ENCODE peak calls at places on chromosomes 5 and 9, in five cellular contexts. P is stimulated activated CD8-positive, alpha-beta memory T cell treated with anti-CD3 and anti-CD28 coated beads, Interleukin-7, amount 100 ng/mL, for 24 hours; E is uterus; H is fibroblast of mammary gland; L is HCEC 1CT. J is an unnamed sample.

GRCh38 chr9:131707677-131708612 is 31.9 kb downstream of the RAPGEF1 start:
- DNase-seq in P (no peak), E (no peak), H (peak; percentile 90), L (peak; percentile 88), J (peak; percentile 82)

GRCh38 chr5:104793031-104793430 is 1230.4 kb upstream of the NUDT12 start:
- DNase-seq in P (no peak), E (no peak), H (no peak), L (peak; percentile 18), J (peak; percentile 30)

GRCh38 chr9:72477862-72478564 is 43.4 kb upstream of the TMC1 start:
- DNase-seq in P (no peak), E (no peak), H (peak; percentile 42), L (peak; percentile 72), J (peak; percentile 91)

GRCh38 chr5:126594077-126594476 is 942 bp downstream of the ALDH7A1 start:
- DNase-seq in P (no peak), E (no peak), H (peak; percentile 33), L (no peak), J (peak; percentile 38)

GRCh38 chr5:95530441-95530840 is 24.3 kb downstream of the SKIC3 start:
- DNase-seq in P (no peak), E (no peak), H (peak; percentile 97), L (peak; percentile 96), J (peak; percentile 94)

GRCh38 chr9:125743687-125744428 is 3.3 kb upstream of the PBX3 start:
- DNase-seq in P (no peak), E (no peak), H (peak; percentile 75), L (no peak), J (no peak)

GRCh38 chr9:128370752-128371621 is at the start of gene URM1:
- DNase-seq in P (peak; percentile 90), E (peak; percentile 96), H (peak; percentile 93), L (peak; percentile 97), J (peak; percentile 99)

GRCh38 chr5:122493776-122494518 is 181.9 kb downstream of the SNCAIP start:
- DNase-seq in P (no peak), E (no peak), H (no peak), L (no peak), J (no peak)

GRCh38 chr9:86563350-86563749 is 209.1 kb upstream of the TUT7 start:
- DNase-seq in P (no peak), E (no peak), H (peak; percentile 70), L (peak; percentile 74), J (peak; percentile 26)

GRCh38 chr5:75993638-75994037 is 89.5 kb upstream of the SV2C start:
- DNase-seq in P (no peak), E (no peak), H (no peak), L (no peak), J (no peak)

GRCh38 chr9:5502553-5502952 is 7.8 kb upstream of the PDCD1LG2 start:
- DNase-seq in P (no peak), E (no peak), H (no peak), L (no peak), J (no peak)

GRCh38 chr5:157758706-157759105 is 15.2 kb downstream of the LSM11 start:
- DNase-seq in P (no peak), E (no peak), H (no peak), L (no peak), J (no peak)

GRCh38 chr9:133233681-133234432 is 24.8 kb upstream of the OBP2B start:
- DNase-seq in P (no peak), E (no peak), H (no peak), L (no peak), J (no peak)

GRCh38 chr5:90294604-90295003 is 115.0 kb downstream of the CETN3 start:
- DNase-seq in P (no peak), E (no peak), H (no peak), L (no peak), J (no peak)

GRCh38 chr9:88989961-88990570 is 1.2 kb upstream of the S1PR3 start:
- DNase-seq in P (no peak), E (no peak), H (no peak), L (no peak), J (no peak)

GRCh38 chr5:93145767-93146166 is 435.3 kb downstream of the NR2F1-AS1 start:
- DNase-seq in P (no peak), E (no peak), H (peak; percentile 68), L (no peak), J (no peak)

GRCh38 chr9:126532489-126532888 is 81.2 kb upstream of the LMX1B start:
- DNase-seq in P (no peak), E (no peak), H (no peak), L (no peak), J (no peak)

GRCh38 chr5:95670568-95670967 is 12.2 kb downstream of the SPATA9 start:
- DNase-seq in P (no peak), E (no peak), H (no peak), L (no peak), J (no peak)

GRCh38 chr9:96232539-96233241 is 69.3 kb downstream of the HSD17B3 start:
- DNase-seq in P (no peak), E (peak; percentile 75), H (peak; percentile 91), L (peak; percentile 66), J (peak; percentile 63)

GRCh38 chr5:156475182-156475830 is 148.3 kb downstream of the SGCD start:
- DNase-seq in P (no peak), E (no peak), H (peak; percentile 20), L (no peak), J (no peak)

GRCh38 chr9:88818495-88819201 is 172.6 kb upstream of the S1PR3 start:
- DNase-seq in P (no peak), E (no peak), H (peak; percentile 87), L (peak; percentile 21), J (peak; percentile 50)

GRCh38 chr5:152595327-152595890 is 190.3 kb upstream of the NMUR2 start:
- DNase-seq in P (no peak), E (no peak), H (no peak), L (no peak), J (no peak)

GRCh38 chr5:6439588-6440550 is 8.8 kb upstream of the UBE2QL1 start:
- DNase-seq in P (no peak), E (no peak), H (no peak), L (no peak), J (peak; percentile 8)

GRCh38 chr5:52738095-52738506 is 49.6 kb upstream of the ITGA1 start:
- DNase-seq in P (no peak), E (no peak), H (peak; percentile 25), L (no peak), J (no peak)

GRCh38 chr5:121968910-121969607 is 7.3 kb downstream of the SRFBP1 start:
- DNase-seq in P (no peak), E (no peak), H (peak; percentile 99), L (peak; percentile 100), J (peak; percentile 99)

GRCh38 chr5:110865400-110866094 is 126.7 kb downstream of the SLC25A46 start:
- DNase-seq in P (no peak), E (no peak), H (peak; percentile 53), L (peak; percentile 39), J (peak; percentile 52)

GRCh38 chr9:109907400-109907799 is 127.4 kb downstream of the PALM2AKAP2 start:
- DNase-seq in P (no peak), E (no peak), H (no peak), L (no peak), J (no peak)

GRCh38 chr5:160269017-160269416 is 39.7 kb downstream of the FABP6 start:
- DNase-seq in P (no peak), E (peak; percentile 73), H (peak; percentile 84), L (no peak), J (peak; percentile 68)

GRCh38 chr5:130773813-130774212 is 391.2 kb downstream of the HINT1 start:
- DNase-seq in P (no peak), E (no peak), H (peak; percentile 4), L (no peak), J (peak; percentile 23)

GRCh38 chr5:170639221-170639925 is 135.6 kb downstream of the KCNIP1 start:
- DNase-seq in P (no peak), E (no peak), H (no peak), L (no peak), J (no peak)

J was measured in ELR.